ENCODE peak calls at places on chromosomes 12 and 14, in ten cellular contexts. Y, L, R, S, P, O, Q, M, E and V are unnamed samples.

GRCh38 chr12:42126963-42127362 is 17.7 kb downstream of the GXYLT1 start:
- DNase-seq in E (no peak), P (no peak), S (no peak), O (no peak), Y (no peak), R (no peak), L (no peak), M (no peak), Q (no peak), V (no peak)

GRCh38 chr14:73457935-73458218 is 469 bp downstream of the NUMB start:
- DNase-seq in L (no peak), R (peak; percentile 6), M (no peak), S (no peak), E (no peak), Y (no peak), Q (peak; percentile 47), P (no peak), O (no peak), V (peak; percentile 22)

GRCh38 chr12:39173689-39174088 is 268.3 kb upstream of the CPNE8 start:
- DNase-seq in L (no peak), E (no peak), Q (no peak), Y (no peak), S (no peak), O (no peak), M (no peak), P (no peak), R (no peak), V (no peak)

GRCh38 chr12:69982081-69982480 is 157.1 kb downstream of the MYRFL start:
- DNase-seq in S (no peak), E (no peak), M (no peak), L (no peak), Q (no peak), O (no peak), P (no peak), R (no peak), Y (no peak), V (no peak)

GRCh38 chr14:48936352-48936751 is 649.8 kb downstream of the RPS29 start:
- DNase-seq in M (no peak), P (no peak), E (peak; percentile 16), O (no peak), L (no peak), R (no peak), S (no peak), Q (peak; percentile 0), Y (no peak), V (peak; percentile 2)

GRCh38 chr12:114681149-114681849 is 2.7 kb downstream of the TBX3 start:
- DNase-seq in O (no peak), M (no peak), R (no peak), P (no peak), S (no peak), L (no peak), Y (no peak), Q (no peak), E (no peak), V (no peak)

GRCh38 chr12:46920503-46920902 is 94.7 kb upstream of the SLC38A4 start:
- DNase-seq in Q (no peak), E (no peak), S (no peak), O (no peak), L (no peak), Y (no peak), M (no peak), P (no peak), R (no peak), V (no peak)

GRCh38 chr12:50665609-50666008 is 98.3 kb upstream of the ATF1 start:
- DNase-seq in S (no peak), M (no peak), O (no peak), Q (no peak), Y (no peak), R (no peak), E (no peak), P (no peak), L (no peak), V (no peak)

GRCh38 chr14:89344871-89345270 is 72.2 kb downstream of the FOXN3 start:
- DNase-seq in S (no peak), L (no peak), Q (no peak), M (no peak), P (no peak), O (no peak), R (no peak), E (no peak), Y (no peak), V (no peak)
- TF ChIP-seq CTCF in S (no peak), L (no peak), Q (no peak), M (no peak), P (no peak), O (no peak), R (no peak), E (no peak), Y (no peak), V (no peak)

GRCh38 chr14:22546722-22547071 is 42.3 kb downstream of the DAD1 start:
- DNase-seq in R (no peak), L (no peak), S (no peak), P (no peak), M (no peak), Q (no peak), O (no peak), Y (no peak), E (no peak), V (no peak)

GRCh38 chr14:22547309-22547947 is 41.6 kb downstream of the DAD1 start:
- DNase-seq in Q (no peak), O (no peak), S (no peak), Y (no peak), L (no peak), M (peak; percentile 79), E (peak; percentile 44), R (no peak), P (no peak), V (no peak)

GRCh38 chr14:22544406-22544805 is 44.6 kb downstream of the DAD1 start:
- DNase-seq in S (no peak), Y (no peak), Q (no peak), R (no peak), L (no peak), E (no peak), O (no peak), P (no peak), M (no peak), V (no peak)

GRCh38 chr14:22544881-22545420 is 44.1 kb downstream of the DAD1 start:
- DNase-seq in P (no peak), E (no peak), O (no peak), L (no peak), M (no peak), Q (no peak), Y (no peak), R (no peak), S (no peak), V (no peak)

DNA sequence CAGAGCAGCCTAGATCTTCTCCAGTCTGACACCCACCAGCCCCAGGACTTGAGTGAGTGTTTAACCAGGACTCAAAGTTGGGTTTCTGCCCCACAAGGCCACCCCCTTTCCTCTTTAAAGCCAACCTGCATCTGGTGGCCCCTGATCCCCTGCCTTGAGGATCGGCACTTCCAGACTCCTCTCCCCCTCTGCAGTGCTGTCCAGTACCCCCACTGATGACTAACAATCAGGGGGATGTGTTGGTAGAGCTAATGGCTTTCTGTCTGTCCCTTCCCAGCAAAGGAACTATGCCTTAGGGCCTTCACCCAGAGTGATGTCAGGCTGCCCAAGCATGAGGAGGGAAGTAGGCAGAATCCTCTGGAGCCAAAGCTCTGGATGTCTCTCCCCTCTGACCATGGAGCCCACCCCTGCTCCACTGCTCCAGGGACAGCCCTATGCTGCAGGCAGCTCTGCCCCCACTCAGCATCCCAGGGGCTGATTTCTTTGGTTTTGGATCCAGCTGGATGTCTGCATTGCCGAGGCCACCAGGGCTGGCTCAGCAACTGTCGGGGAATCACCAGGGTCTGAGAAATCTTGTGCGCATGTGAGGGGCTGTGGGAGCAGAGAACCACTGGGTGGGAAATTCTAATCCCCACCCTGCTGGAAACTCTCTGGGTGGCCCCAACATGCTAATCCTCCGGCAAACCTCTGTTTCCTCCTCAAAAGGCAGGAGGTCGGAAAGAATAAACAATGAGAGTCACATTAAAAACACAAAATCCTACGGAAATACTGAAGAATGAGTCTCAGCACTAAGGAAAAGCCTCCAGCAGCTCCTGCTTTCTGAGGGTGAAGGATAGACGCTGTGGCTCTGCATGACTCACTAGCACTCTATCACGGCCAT is 42.9 kb downstream of the DAD1 start:
- DNase-seq in S (no peak), M (no peak), P (no peak), L (no peak), R (peak; percentile 54), Y (peak; percentile 41), O (no peak), E (peak; percentile 83), Q (no peak), V (peak; percentile 51)
- H3K4me3 ChIP-seq in S (no peak overlapping the region), M (no peak overlapping the region), P (no peak overlapping the region), L (no peak overlapping the region), R (peak overlapping the region; percentile 44), Y (no peak overlapping the region), O (no peak overlapping the region), E (no peak overlapping the region), Q (no peak overlapping the region), V (no peak overlapping the region)

DNA sequence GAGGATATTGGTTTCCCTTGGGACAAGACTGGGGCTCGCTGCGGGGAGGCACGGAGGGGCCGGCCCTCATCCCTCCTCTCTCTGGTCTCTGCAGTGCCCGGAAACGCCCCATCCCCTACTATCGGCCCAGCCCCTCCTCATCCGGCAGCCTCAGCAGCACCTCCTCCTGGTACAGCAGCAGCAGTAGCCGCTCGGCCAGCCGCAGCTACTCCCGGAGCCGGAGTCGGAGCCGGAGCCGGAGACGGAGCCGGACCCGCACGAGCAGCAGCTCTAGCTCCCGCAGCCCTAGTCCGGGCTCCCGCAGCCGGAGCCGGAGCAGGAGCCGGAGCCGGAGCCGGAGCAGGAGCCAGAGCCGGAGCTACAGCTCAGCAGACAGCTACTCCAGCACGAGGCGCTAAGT is 22.3 kb upstream of the HSPB8 start:
- DNase-seq in Q (peak; percentile 54), L (peak; percentile 27), S (no peak), E (no peak), R (no peak), O (no peak), M (no peak), P (no peak), Y (no peak), V (no peak)
- TF ChIP-seq CTCF in Q (no peak), L (peak; percentile 19), S (no peak), E (no peak), R (no peak), O (no peak), M (peak; percentile 32), P (no peak), Y (no peak), V (no peak)

GRCh38 chr12:56634837-56635538 is 4.9 kb upstream of the BAZ2A start:
- DNase-seq in R (peak; percentile 65), L (peak; percentile 85), Q (peak; percentile 85), E (peak; percentile 90), P (peak; percentile 78), M (peak; percentile 89), O (no peak), S (peak; percentile 85), Y (peak; percentile 86), V (peak; percentile 94)

GRCh38 chr12:56631790-56632700 is 1.9 kb upstream of the BAZ2A start:
- DNase-seq in R (peak; percentile 61), L (peak; percentile 75), Q (peak; percentile 82), E (peak; percentile 50), P (peak; percentile 62), S (peak; percentile 77), M (peak; percentile 80), O (no peak), Y (peak; percentile 57), V (peak; percentile 74)

GRCh38 chr12:56633465-56634241 is 3.5 kb upstream of the BAZ2A start:
- DNase-seq in R (no peak), L (no peak), Y (peak; percentile 8), Q (no peak), E (no peak), O (no peak), S (no peak), M (no peak), P (no peak), V (peak; percentile 21)

GRCh38 chr12:56634242-56634836 is 4.2 kb upstream of the BAZ2A start:
- DNase-seq in E (no peak), M (no peak), R (peak; percentile 28), Q (peak; percentile 45), S (peak; percentile 46), Y (peak; percentile 72), O (no peak), P (peak; percentile 74), L (no peak), V (peak; percentile 82)

DNA sequence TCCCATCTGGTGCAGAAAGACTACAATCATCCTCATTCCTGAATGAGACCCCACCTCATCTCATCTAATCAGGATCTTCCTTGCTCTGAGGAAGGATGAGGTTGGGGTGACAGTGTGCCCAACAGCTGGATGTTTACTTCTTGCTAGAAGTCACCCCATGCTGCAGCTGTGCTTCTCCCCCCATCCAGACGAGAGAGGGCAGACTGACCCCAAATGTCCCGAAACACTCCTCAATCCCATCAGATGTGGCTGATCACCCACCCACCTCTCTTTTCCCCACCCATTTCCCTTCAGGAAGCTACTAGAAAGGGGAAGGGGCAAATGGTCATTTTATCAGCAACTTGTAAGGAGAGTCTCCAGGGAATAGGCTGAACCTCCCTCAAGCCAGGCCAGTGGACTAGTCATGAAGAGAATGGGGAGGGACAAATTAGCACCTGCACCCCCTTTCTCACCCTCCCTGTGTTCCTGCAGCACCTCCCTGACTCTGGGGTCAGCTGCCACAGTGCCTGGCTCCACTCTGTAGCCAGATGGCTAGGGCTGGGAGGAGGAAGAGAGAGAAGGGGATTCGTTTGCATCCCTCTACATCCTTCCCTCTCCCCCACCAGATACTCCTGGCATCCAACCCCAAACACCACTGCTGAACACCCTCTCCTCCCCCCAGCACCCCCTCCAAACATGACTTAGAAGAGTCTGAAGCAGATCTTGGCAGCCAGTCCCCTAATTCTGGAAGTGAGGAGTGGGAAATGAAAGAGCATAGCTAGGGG is 2.8 kb upstream of the BAZ2A start:
- DNase-seq in M (no peak), S (peak; percentile 28), L (no peak), E (no peak), Y (no peak), O (no peak), P (no peak), R (no peak), Q (peak; percentile 23), V (no peak)
- H3K4me3 ChIP-seq in M (peak overlapping the region; percentile 47), S (peak overlapping the region; percentile 76), L (peak overlapping the region; percentile 43), E (peak overlapping the region; percentile 98), Y (no peak overlapping the region), O (no peak overlapping the region), P (peak overlapping the region; percentile 35), R (peak overlapping the region; percentile 25), Q (peak overlapping the region; percentile 26), V (peak overlapping the region; percentile 97)